ENCODE peak calls at places on chromosomes 13 and 19, in five cellular contexts. One of them, this sample, is unnamed.

GRCh38 chr13:73293902-73294523 is 235.2 kb downstream of the KLF5 start:
- DNase-seq in RWPE1: no peak
- DNase-seq in NCI-H1417: no peak
- DNase-seq in HFF-Myc: no peak
- DNase-seq in DMS153: no peak
- DNase-seq in this sample: no peak

GRCh38 chr13:109494955-109495354 is 291.4 kb downstream of the IRS2 start:
- DNase-seq in HFF-Myc: no peak
- DNase-seq in NCI-H1417: peak
- DNase-seq in DMS153: peak
- DNase-seq in RWPE1: peak
- DNase-seq in this sample: peak

GRCh38 chr13:99281811-99282263 is 23.7 kb upstream of the GPR18 start:
- DNase-seq in NCI-H1417: no peak
- DNase-seq in RWPE1: no peak
- DNase-seq in HFF-Myc: no peak
- DNase-seq in DMS153: no peak
- DNase-seq in this sample: peak

GRCh38 chr19:928471-929259 is 2.8 kb downstream of the ARID3A start:
- DNase-seq in NCI-H1417: no peak
- DNase-seq in RWPE1: no peak
- DNase-seq in HFF-Myc: no peak
- DNase-seq in DMS153: no peak
- DNase-seq in this sample: no peak

GRCh38 chr19:18131841-18132596 is 20.9 kb upstream of the PIK3R2 start:
- DNase-seq in DMS153: no peak
- DNase-seq in HFF-Myc: no peak
- DNase-seq in RWPE1: no peak
- DNase-seq in NCI-H1417: no peak
- DNase-seq in this sample: no peak

GRCh38 chr19:29741776-29742175 is 26.7 kb upstream of the C19orf12 start:
- DNase-seq in DMS153: peak
- DNase-seq in NCI-H1417: no peak
- DNase-seq in RWPE1: no peak
- DNase-seq in HFF-Myc: no peak
- DNase-seq in this sample: no peak

GRCh38 chr13:72884111-72884510 is 102.2 kb downstream of the PIBF1 start:
- DNase-seq in RWPE1: no peak
- DNase-seq in DMS153: no peak
- DNase-seq in HFF-Myc: no peak
- DNase-seq in NCI-H1417: no peak
- DNase-seq in this sample: no peak

GRCh38 chr13:23322353-23323336 is 110.9 kb downstream of the SACS start:
- DNase-seq in DMS153: peak
- DNase-seq in NCI-H1417: no peak
- DNase-seq in RWPE1: no peak
- DNase-seq in HFF-Myc: no peak
- DNase-seq in this sample: no peak

GRCh38 chr19:38726761-38727301 is 17.4 kb downstream of the CAPN12 start:
- DNase-seq in RWPE1: no peak
- DNase-seq in NCI-H1417: no peak
- DNase-seq in HFF-Myc: no peak
- DNase-seq in DMS153: no peak
- DNase-seq in this sample: no peak

GRCh38 chr19:33797821-33798633 is 1.4 kb downstream of the KCTD15 start:
- DNase-seq in NCI-H1417: no peak
- DNase-seq in HFF-Myc: no peak
- DNase-seq in DMS153: no peak
- DNase-seq in RWPE1: no peak
- DNase-seq in this sample: no peak

GRCh38 chr13:40259899-40260298 is 406.5 kb downstream of the FOXO1 start:
- DNase-seq in HFF-Myc: no peak
- DNase-seq in DMS153: no peak
- DNase-seq in RWPE1: no peak
- DNase-seq in NCI-H1417: no peak
- DNase-seq in this sample: no peak